ENCODE peak calls at places on chromosome 10, in six cellular contexts. V is ascending aorta, N is breast epithelium, B is left ventricle myocardium inferior, D is GM23248, F is heart right ventricle. L is an unnamed sample. For H3K4me1, the result is how much of the 10 kb centered on the place peaks cover.

GRCh38 chr10:43228783-43229207 is 38.1 kb downstream of the RASGEF1A start:
- DNase-seq in V (peak), N (peak), B (peak), D (no peak), F (no peak), L (no peak)

GRCh38 chr10:82850166-82850565 is 975.2 kb downstream of the NRG3 start:
- DNase-seq in V (no peak), N (no peak), B (no peak), D (no peak), F (no peak), L (no peak)

GRCh38 chr10:67696029-67696428 is at the start of gene CTNNA3:
- DNase-seq in V (no peak), N (no peak), B (no peak), D (no peak), F (peak), L (no peak)

GRCh38 chr10:118792501-118792900 is 37.7 kb upstream of the CACUL1 start:
- DNase-seq in V (peak), N (no peak), B (no peak), D (peak), F (no peak), L (no peak)

GRCh38 chr10:106392781-106393180 is 771.7 kb downstream of the SORCS1 start:
- DNase-seq in V (no peak), N (no peak), B (no peak), D (no peak), F (no peak), L (no peak)

GRCh38 chr10:124636271-124636993 is 107.7 kb downstream of the FAM53B start:
- DNase-seq in V (no peak), N (no peak), B (no peak), D (no peak), F (no peak), L (no peak)

GRCh38 chr10:123995082-123995460 is 98.3 kb downstream of the CHST15 start:
- DNase-seq in V (no peak), N (no peak), B (no peak), D (no peak), F (no peak), L (no peak)

GRCh38 chr10:44064987-44065787 is 319.7 kb downstream of the CXCL12 start:
- DNase-seq in V (no peak), N (no peak), B (no peak), D (no peak), F (no peak), L (no peak)

GRCh38 chr10:14904316-14904732 is 25.7 kb downstream of the SUV39H2 start:
- DNase-seq in V (no peak), N (no peak), B (no peak), D (peak), F (no peak), L (no peak)

GRCh38 chr10:58385784-58386112 is 538 bp downstream of the TFAM start:
- DNase-seq in V (no peak), N (no peak), B (no peak), D (peak), F (no peak), L (no peak)

GRCh38 chr10:24256619-24257018 is 47.7 kb downstream of the KIAA1217 start:
- DNase-seq in V (no peak), N (no peak), B (no peak), D (no peak), F (no peak), L (no peak)

DNA sequence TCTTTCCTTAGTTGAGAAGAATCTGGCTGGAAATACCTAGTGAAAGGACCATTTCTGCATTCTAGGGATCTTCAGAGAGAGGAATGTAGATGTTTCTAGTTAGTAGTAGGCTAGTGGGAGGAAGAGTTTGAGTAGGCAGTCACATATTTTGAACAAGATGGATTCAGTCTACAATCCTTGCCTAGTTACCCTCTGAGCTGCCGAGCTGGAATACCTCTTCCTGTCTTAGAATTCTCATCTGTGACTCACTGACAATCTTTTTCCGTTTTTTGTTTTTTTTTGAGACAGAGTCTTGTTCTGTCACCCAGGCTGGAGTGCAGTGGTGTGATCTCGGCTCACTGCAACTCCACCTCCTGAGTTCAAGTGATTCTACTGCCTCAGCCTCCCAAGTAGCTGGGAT is 30.7 kb upstream of the PLPP4 start:
- DNase-seq in V (no peak), N (no peak), B (no peak), D (peak), F (no peak), L (no peak)
- H3K4me1 ChIP-seq in V (under half), N (under half), B (under half), D (under half), F (under half), L (under half)

DNA sequence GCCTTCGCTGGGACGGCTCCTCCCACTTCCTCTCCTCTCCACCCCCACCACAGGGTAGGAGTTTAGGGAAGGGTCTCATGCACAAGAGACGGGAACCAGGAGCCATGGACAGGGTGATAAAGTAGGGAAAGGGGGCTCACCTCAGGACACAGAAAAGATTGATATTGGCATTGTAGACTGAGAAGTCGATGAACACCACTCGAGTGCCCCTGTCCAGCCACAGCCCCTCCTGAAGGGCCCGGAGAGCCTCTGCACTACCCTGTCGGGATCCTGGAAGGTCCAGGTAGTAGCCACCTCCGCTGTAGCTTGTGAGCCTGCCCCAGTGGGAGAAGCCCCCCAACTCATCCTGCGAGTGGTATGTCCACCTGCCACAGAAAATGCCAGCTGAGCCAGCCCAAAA is 10.8 kb upstream of the BLOC1S2 start:
- DNase-seq in V (no peak), N (no peak), B (no peak), D (no peak), F (no peak), L (no peak)
- H3K27ac ChIP-seq in V (no peak), N (no peak), B (no peak), D (no peak), F (no peak), L (no peak)

GRCh38 chr10:78407009-78407711 is 373.5 kb downstream of the RPS24 start:
- DNase-seq in V (peak), N (peak), B (peak), D (no peak), F (peak), L (no peak)

GRCh38 chr10:78405781-78406180 is 372.1 kb downstream of the RPS24 start:
- DNase-seq in V (no peak), N (no peak), B (no peak), D (peak), F (no peak), L (no peak)

GRCh38 chr10:78408011-78408410 is 374.3 kb downstream of the RPS24 start:
- DNase-seq in V (no peak), N (no peak), B (no peak), D (no peak), F (no peak), L (no peak)

GRCh38 chr10:78405231-78405630 is 371.6 kb downstream of the RPS24 start:
- DNase-seq in V (no peak), N (no peak), B (no peak), D (peak), F (no peak), L (no peak)

DNA sequence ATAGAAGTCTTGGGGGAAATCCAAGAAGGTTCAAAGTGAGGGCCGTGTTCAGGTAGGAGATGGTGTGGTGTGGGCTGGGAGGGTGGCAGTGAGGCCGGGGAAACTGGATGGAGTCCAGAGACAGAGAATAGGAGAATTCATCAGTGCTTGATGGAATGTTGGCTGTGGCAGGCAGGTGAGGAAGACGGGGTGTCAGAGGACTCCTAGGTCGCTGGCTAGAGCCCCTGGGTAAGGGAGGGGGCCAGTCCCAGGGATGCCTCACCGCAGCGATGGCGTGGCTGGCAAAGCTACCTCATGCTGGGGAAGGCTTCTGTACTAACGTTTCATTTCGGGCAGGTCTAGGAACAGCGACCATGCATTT is 373.0 kb downstream of the RPS24 start:
- DNase-seq in V (no peak), N (no peak), B (no peak), D (no peak), F (no peak), L (no peak)
- H3K4me3 ChIP-seq in V (peak), N (peak), B (peak), D (no peak), F (peak), L (no peak)

DNA sequence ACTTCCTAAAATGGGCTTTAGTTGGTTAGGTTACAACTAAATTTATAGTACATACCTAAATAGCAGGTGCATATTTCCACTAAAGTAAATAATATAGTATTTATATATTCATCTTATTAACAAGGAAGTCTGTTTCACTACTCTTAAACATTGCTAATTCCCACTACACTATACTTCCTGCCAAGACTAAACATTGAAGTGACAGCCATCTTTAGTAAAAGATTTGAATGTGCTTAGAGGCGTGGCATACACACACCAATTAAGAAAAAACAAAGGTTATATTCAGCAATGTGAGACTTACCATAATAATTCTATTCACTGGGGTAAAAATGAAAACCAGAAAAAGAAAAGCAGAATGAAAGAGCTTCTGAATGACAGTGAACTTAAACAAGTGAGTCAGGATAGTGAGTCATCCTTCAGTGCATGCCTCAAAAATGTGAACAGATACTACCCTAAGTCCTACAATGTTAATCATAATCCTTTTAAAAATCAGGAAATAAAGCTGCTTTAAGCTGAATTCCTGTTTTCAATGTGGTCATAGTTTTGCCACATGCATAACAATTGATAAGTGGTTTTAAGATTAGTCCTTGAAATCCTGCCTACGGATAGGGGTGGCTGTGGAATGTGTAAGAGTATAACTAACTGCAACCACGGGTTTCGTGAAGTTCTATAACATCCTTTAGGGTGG is 59.4 kb downstream of the USP6NL start:
- DNase-seq in V (no peak), N (no peak), B (no peak), D (peak), F (no peak), L (peak)
- H3K4me1 ChIP-seq in V (under half), N (under half), B (under half), D (under half), F (under half), L (under half)

GRCh38 chr10:102824695-102825094 is 12.5 kb downstream of the CYP17A1 start:
- DNase-seq in V (no peak), N (no peak), B (no peak), D (no peak), F (no peak), L (no peak)
- H3K27ac ChIP-seq in V (no peak), N (no peak), B (no peak), D (no peak), F (no peak), L (no peak)

GRCh38 chr10:72622271-72622670 is 3.6 kb downstream of the MICU1 start:
- DNase-seq in V (no peak), N (no peak), B (no peak), D (no peak), F (no peak), L (peak)

GRCh38 chr10:72625608-72626443 is at the start of gene MICU1:
- DNase-seq in V (peak), N (peak), B (peak), D (peak), F (peak), L (peak)

GRCh38 chr10:72630144-72630543 is 4.3 kb upstream of the MICU1 start:
- DNase-seq in V (no peak), N (no peak), B (no peak), D (no peak), F (no peak), L (no peak)

GRCh38 chr10:72625276-72625607 is 637 bp downstream of the MICU1 start:
- DNase-seq in V (no peak), N (no peak), B (no peak), D (no peak), F (no peak), L (no peak)

DNA sequence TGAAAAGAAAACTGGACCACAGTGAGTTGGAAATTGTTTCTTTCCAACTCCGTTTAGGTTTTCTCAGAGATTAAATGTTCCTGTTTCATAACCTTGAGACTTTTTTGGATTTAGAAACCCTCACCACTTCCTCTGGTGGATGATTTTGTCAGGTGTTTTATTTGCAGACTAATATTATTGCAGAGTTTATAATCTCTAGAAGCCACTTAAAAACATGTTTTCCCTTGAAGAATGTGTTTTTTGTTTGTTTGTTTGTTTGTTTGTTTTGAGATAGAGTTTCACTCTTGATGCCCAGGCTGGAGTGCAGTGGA is 520 bp upstream of the MICU1 start:
- DNase-seq in V (no peak), N (no peak), B (no peak), D (no peak), F (no peak), L (no peak)
- H3K4me3 ChIP-seq in V (peak), N (peak), B (peak), D (peak), F (peak), L (peak)

GRCh38 chr10:26323219-26323618 is 106.6 kb downstream of the GAD2 start:
- DNase-seq in V (no peak), N (no peak), B (no peak), D (no peak), F (no peak), L (no peak)

GRCh38 chr10:26318672-26319071 is 102.1 kb downstream of the GAD2 start:
- DNase-seq in V (no peak), N (no peak), B (no peak), D (no peak), F (no peak), L (no peak)
- H3K4me1 ChIP-seq in V (under half), N (under half), B (under half), D (under half), F (under half), L (under half)